ENCODE peak calls at places on chromosomes 16 and 17, in five cellular contexts. U is A549, T is right atrium auricular region, M is ascending aorta, S is HAP-1. A is an unnamed sample.

GRCh38 chr16:30958164-30959083 is 870 bp downstream of the SETD1A start:
- DNase-seq in T (no peak), U (peak; percentile 80), M (no peak), S (no peak), A (peak; percentile 85)

GRCh38 chr16:47728229-47728628 is 267.1 kb downstream of the PHKB start:
- DNase-seq in U (no peak), T (no peak), S (no peak), M (no peak), A (no peak)

GRCh38 chr17:74780443-74781238 is 4.5 kb upstream of the NAT9 start:
- DNase-seq in M (no peak), T (no peak), S (peak; percentile 44), U (peak; percentile 88), A (no peak)

GRCh38 chr17:32536736-32537646 is 50.2 kb downstream of the CDK5R1 start:
- DNase-seq in S (no peak), M (no peak), T (no peak), U (no peak), A (no peak)

GRCh38 chr16:25512041-25512440 is 179.7 kb upstream of the HS3ST4 start:
- DNase-seq in T (no peak), U (no peak), M (no peak), S (no peak), A (no peak)

GRCh38 chr17:57890857-57891232 is 41.0 kb upstream of the MRPS23 start:
- DNase-seq in U (no peak), T (no peak), S (no peak), M (peak; percentile 46), A (no peak)

GRCh38 chr17:56593073-56593740 is at the start of gene NOG:
- DNase-seq in S (peak; percentile 69), U (peak; percentile 72), T (no peak), M (no peak), A (peak; percentile 52)

GRCh38 chr17:66951605-66951953 is 12.9 kb upstream of the CACNG4 start:
- DNase-seq in S (no peak), T (no peak), M (no peak), U (no peak), A (no peak)

GRCh38 chr16:86704516-86704915 is 126.2 kb downstream of the FOXL1 start:
- DNase-seq in S (no peak), U (no peak), M (no peak), T (no peak), A (no peak)

GRCh38 chr17:12851901-12852435 is 62.7 kb downstream of the ARHGAP44 start:
- DNase-seq in S (no peak), U (no peak), T (no peak), M (no peak), A (no peak)

GRCh38 chr16:50692999-50693781 is at the start of gene NOD2:
- DNase-seq in U (peak; percentile 51), T (no peak), M (no peak), S (peak; percentile 8), A (peak; percentile 80)

GRCh38 chr17:48003686-48004120 is 32.8 kb downstream of the CDK5RAP3 start:
- DNase-seq in T (no peak), S (no peak), U (no peak), M (no peak), A (no peak)

GRCh38 chr16:52671560-52671959 is 124.6 kb upstream of the TOX3 start:
- DNase-seq in S (no peak), T (no peak), M (no peak), U (no peak), A (no peak)

GRCh38 chr17:49987681-49988441 is 7.2 kb downstream of the DLX3 start:
- DNase-seq in T (no peak), M (no peak), U (no peak), S (no peak), A (no peak)

GRCh38 chr16:15748654-15749053 is 98.6 kb downstream of the NDE1 start:
- DNase-seq in T (no peak), M (no peak), S (no peak), U (no peak), A (no peak)

GRCh38 chr16:4200000-4200780 is 41.7 kb downstream of the SRL start:
- DNase-seq in S (peak; percentile 27), T (peak; percentile 72), U (peak; percentile 74), M (peak; percentile 23), A (no peak)

GRCh38 chr16:22008215-22009142 is 568 bp downstream of the MOSMO start:
- DNase-seq in S (no peak), T (no peak), U (peak; percentile 35), M (no peak), A (no peak)

GRCh38 chr16:11302977-11303376 is 21.8 kb upstream of the PRM1 start:
- DNase-seq in U (no peak), M (no peak), T (no peak), S (no peak), A (no peak)

GRCh38 chr17:51133365-51133764 is 12.7 kb upstream of the SPAG9 start:
- DNase-seq in U (no peak), M (no peak), T (no peak), S (no peak), A (no peak)

GRCh38 chr16:47426806-47427205 is 34.1 kb downstream of the ITFG1 start:
- DNase-seq in S (no peak), U (no peak), T (no peak), M (no peak), A (no peak)

GRCh38 chr17:71919181-71919580 is 201.6 kb upstream of the SOX9 start:
- DNase-seq in T (no peak), M (no peak), S (no peak), U (no peak), A (no peak)

GRCh38 chr17:71188811-71189492 is 931.9 kb upstream of the SOX9 start:
- DNase-seq in U (no peak), M (no peak), T (no peak), S (no peak), A (no peak)

GRCh38 chr16:23079683-23080221 is 69.5 kb downstream of the USP31 start:
- DNase-seq in S (no peak), U (no peak), T (no peak), M (no peak), A (no peak)

GRCh38 chr17:57481901-57482300 is 225.6 kb downstream of the MSI2 start:
- DNase-seq in S (no peak), M (no peak), U (no peak), T (peak; percentile 76), A (no peak)

GRCh38 chr17:75059369-75060345 is 12.6 kb downstream of the KCTD2 start:
- DNase-seq in M (no peak), T (no peak), S (no peak), U (no peak), A (peak; percentile 47)

GRCh38 chr17:19470529-19471261 is 59.7 kb downstream of the RNF112 start:
- DNase-seq in M (no peak), T (peak; percentile 83), U (no peak), S (no peak), A (no peak)

GRCh38 chr16:4661661-4662060 is 31.7 kb upstream of the NUDT16L1 start:
- DNase-seq in M (no peak), S (no peak), T (no peak), U (no peak), A (no peak)

GRCh38 chr17:6981426-6981825 is 14.4 kb upstream of the ALOX12 start:
- DNase-seq in S (no peak), U (no peak), T (no peak), M (no peak), A (no peak)

GRCh38 chr17:50593321-50593720 is 32.8 kb downstream of the CACNA1G start:
- DNase-seq in U (no peak), M (no peak), S (peak; percentile 12), T (no peak), A (no peak)

GRCh38 chr16:72199938-72200337 is 28.0 kb upstream of the PMFBP1 start:
- DNase-seq in S (no peak), M (no peak), T (no peak), U (no peak), A (no peak)

GRCh38 chr17:78369791-78370381 is 8.6 kb upstream of the PGS1 start:
- DNase-seq in S (peak; percentile 47), M (no peak), T (no peak), U (no peak), A (no peak)

A was measured in GM13976.